ENCODE peak calls at places on chromosome 22, in five cellular contexts. One of them, this sample, is unnamed.

GRCh38 chr22:27585141-27585540 is 216.4 kb downstream of the MN1 start:
- DNase-seq in dorsolateral prefrontal cortex: no peak
- DNase-seq in spleen: peak
- DNase-seq in bronchial epithelial cell: peak
- DNase-seq in stomach: no peak
- DNase-seq in this sample: no peak

GRCh38 chr22:45334068-45334467 is 24.3 kb downstream of the FAM118A start:
- DNase-seq in dorsolateral prefrontal cortex: no peak
- DNase-seq in spleen: no peak
- DNase-seq in bronchial epithelial cell: peak
- DNase-seq in stomach: no peak
- DNase-seq in this sample: no peak

GRCh38 chr22:49724893-49725489 is 102.7 kb downstream of the BRD1 start:
- DNase-seq in dorsolateral prefrontal cortex: peak
- DNase-seq in spleen: peak
- DNase-seq in bronchial epithelial cell: no peak
- DNase-seq in stomach: peak
- DNase-seq in this sample: peak

GRCh38 chr22:27851974-27852713 is 50.6 kb upstream of the MN1 start:
- DNase-seq in dorsolateral prefrontal cortex: no peak
- DNase-seq in spleen: no peak
- DNase-seq in bronchial epithelial cell: peak
- DNase-seq in stomach: no peak
- DNase-seq in this sample: no peak

GRCh38 chr22:27443315-27443714 is 358.2 kb downstream of the MN1 start:
- DNase-seq in dorsolateral prefrontal cortex: no peak
- DNase-seq in spleen: no peak
- DNase-seq in bronchial epithelial cell: no peak
- DNase-seq in stomach: no peak
- DNase-seq in this sample: no peak

GRCh38 chr22:35174398-35174797 is 82.9 kb upstream of the HMGXB4 start:
- DNase-seq in dorsolateral prefrontal cortex: no peak
- DNase-seq in spleen: no peak
- DNase-seq in bronchial epithelial cell: no peak
- DNase-seq in stomach: no peak
- DNase-seq in this sample: no peak

GRCh38 chr22:37330200-37331033 is 48.1 kb downstream of the CYTH4 start:
- DNase-seq in dorsolateral prefrontal cortex: peak
- DNase-seq in spleen: no peak
- DNase-seq in bronchial epithelial cell: peak
- DNase-seq in stomach: peak
- DNase-seq in this sample: no peak

GRCh38 chr22:26481112-26481693 is 2.4 kb downstream of the HPS4 start:
- DNase-seq in dorsolateral prefrontal cortex: no peak
- DNase-seq in spleen: no peak
- DNase-seq in bronchial epithelial cell: peak
- DNase-seq in stomach: no peak
- DNase-seq in this sample: no peak

GRCh38 chr22:49291781-49292180 is 535.9 kb downstream of the BRD1 start:
- DNase-seq in dorsolateral prefrontal cortex: no peak
- DNase-seq in spleen: peak
- DNase-seq in bronchial epithelial cell: no peak
- DNase-seq in stomach: no peak
- DNase-seq in this sample: no peak

GRCh38 chr22:23539135-23539838 is 40.8 kb downstream of the IGLL1 start:
- DNase-seq in dorsolateral prefrontal cortex: peak
- DNase-seq in spleen: peak
- DNase-seq in bronchial epithelial cell: peak
- DNase-seq in stomach: peak
- DNase-seq in this sample: no peak

GRCh38 chr22:31905356-31905755 is 39.0 kb upstream of the YWHAH start:
- DNase-seq in dorsolateral prefrontal cortex: no peak
- DNase-seq in spleen: no peak
- DNase-seq in bronchial epithelial cell: no peak
- DNase-seq in stomach: no peak
- DNase-seq in this sample: no peak

GRCh38 chr22:49825944-49826602 is 1.6 kb downstream of the BRD1 start:
- DNase-seq in dorsolateral prefrontal cortex: no peak
- DNase-seq in spleen: peak
- DNase-seq in bronchial epithelial cell: peak
- DNase-seq in stomach: peak
- DNase-seq in this sample: no peak

GRCh38 chr22:50348058-50348457 is 4.9 kb downstream of the PPP6R2 start:
- DNase-seq in dorsolateral prefrontal cortex: no peak
- DNase-seq in spleen: peak
- DNase-seq in bronchial epithelial cell: no peak
- DNase-seq in stomach: no peak
- DNase-seq in this sample: no peak

GRCh38 chr22:22119003-22119402 is 125.6 kb upstream of the VPREB1 start:
- DNase-seq in dorsolateral prefrontal cortex: no peak
- DNase-seq in spleen: no peak
- DNase-seq in bronchial epithelial cell: no peak
- DNase-seq in stomach: no peak
- DNase-seq in this sample: no peak

GRCh38 chr22:29078036-29078868 is 5.4 kb downstream of the KREMEN1 start:
- DNase-seq in dorsolateral prefrontal cortex: no peak
- DNase-seq in spleen: no peak
- DNase-seq in bronchial epithelial cell: no peak
- DNase-seq in stomach: no peak
- DNase-seq in this sample: no peak

GRCh38 chr22:46066691-46067090 is 83.6 kb upstream of the PPARA start:
- DNase-seq in dorsolateral prefrontal cortex: peak
- DNase-seq in spleen: peak
- DNase-seq in bronchial epithelial cell: peak
- DNase-seq in stomach: peak
- DNase-seq in this sample: no peak

GRCh38 chr22:49673048-49673447 is 154.6 kb downstream of the BRD1 start:
- DNase-seq in dorsolateral prefrontal cortex: no peak
- DNase-seq in spleen: no peak
- DNase-seq in bronchial epithelial cell: no peak
- DNase-seq in stomach: no peak
- DNase-seq in this sample: peak

GRCh38 chr22:48301908-48302307 is 1525.8 kb downstream of the BRD1 start:
- DNase-seq in dorsolateral prefrontal cortex: no peak
- DNase-seq in spleen: no peak
- DNase-seq in bronchial epithelial cell: no peak
- DNase-seq in stomach: no peak
- DNase-seq in this sample: no peak

GRCh38 chr22:38467438-38467903 is 425 bp upstream of the KDELR3 start:
- DNase-seq in dorsolateral prefrontal cortex: no peak
- DNase-seq in spleen: peak
- DNase-seq in bronchial epithelial cell: no peak
- DNase-seq in stomach: no peak
- DNase-seq in this sample: no peak

GRCh38 chr22:17199131-17199731 is 20.0 kb downstream of the ADA2 start:
- DNase-seq in dorsolateral prefrontal cortex: no peak
- DNase-seq in spleen: no peak
- DNase-seq in bronchial epithelial cell: no peak
- DNase-seq in stomach: no peak
- DNase-seq in this sample: no peak

GRCh38 chr22:28976588-28976987 is 85.0 kb downstream of the C22orf31 start:
- DNase-seq in dorsolateral prefrontal cortex: no peak
- DNase-seq in spleen: no peak
- DNase-seq in bronchial epithelial cell: peak
- DNase-seq in stomach: no peak
- DNase-seq in this sample: no peak

GRCh38 chr22:19422440-19423301 is 8.9 kb downstream of the HIRA start:
- DNase-seq in dorsolateral prefrontal cortex: no peak
- DNase-seq in spleen: peak
- DNase-seq in bronchial epithelial cell: no peak
- DNase-seq in stomach: no peak
- DNase-seq in this sample: no peak

GRCh38 chr22:19419464-19420178 is 11.9 kb downstream of the HIRA start:
- DNase-seq in dorsolateral prefrontal cortex: no peak
- DNase-seq in spleen: no peak
- DNase-seq in bronchial epithelial cell: no peak
- DNase-seq in stomach: no peak
- DNase-seq in this sample: no peak

GRCh38 chr22:19419086-19419463 is 12.5 kb downstream of the HIRA start:
- DNase-seq in dorsolateral prefrontal cortex: no peak
- DNase-seq in spleen: peak
- DNase-seq in bronchial epithelial cell: no peak
- DNase-seq in stomach: no peak
- DNase-seq in this sample: no peak

GRCh38 chr22:19420321-19420720 is 11.2 kb downstream of the HIRA start:
- DNase-seq in dorsolateral prefrontal cortex: no peak
- DNase-seq in spleen: no peak
- DNase-seq in bronchial epithelial cell: no peak
- DNase-seq in stomach: no peak
- DNase-seq in this sample: no peak

GRCh38 chr22:19423906-19424500 is 7.5 kb downstream of the HIRA start:
- DNase-seq in dorsolateral prefrontal cortex: no peak
- DNase-seq in spleen: no peak
- DNase-seq in bronchial epithelial cell: no peak
- DNase-seq in stomach: no peak
- DNase-seq in this sample: no peak
- TF ChIP-seq CTCF in dorsolateral prefrontal cortex: no peak
- TF ChIP-seq CTCF in spleen: no peak
- TF ChIP-seq CTCF in bronchial epithelial cell: no peak
- TF ChIP-seq CTCF in stomach: no peak
- TF ChIP-seq CTCF in this sample: no peak

GRCh38 chr22:20117656-20118571 is 888 bp upstream of the TRMT2A start:
- DNase-seq in dorsolateral prefrontal cortex: no peak
- DNase-seq in spleen: peak
- DNase-seq in bronchial epithelial cell: peak
- DNase-seq in stomach: no peak
- DNase-seq in this sample: no peak

GRCh38 chr22:20116376-20116950 is 559 bp downstream of the RANBP1 start:
- DNase-seq in dorsolateral prefrontal cortex: no peak
- DNase-seq in spleen: peak
- DNase-seq in bronchial epithelial cell: no peak
- DNase-seq in stomach: no peak
- DNase-seq in this sample: no peak

GRCh38 chr22:20118572-20119020 is 1.6 kb upstream of the TRMT2A start:
- DNase-seq in dorsolateral prefrontal cortex: no peak
- DNase-seq in spleen: peak
- DNase-seq in bronchial epithelial cell: no peak
- DNase-seq in stomach: no peak
- DNase-seq in this sample: no peak

GRCh38 chr22:20115691-20116375 is at the start of gene RANBP1:
- DNase-seq in dorsolateral prefrontal cortex: no peak
- DNase-seq in spleen: peak
- DNase-seq in bronchial epithelial cell: no peak
- DNase-seq in stomach: no peak
- DNase-seq in this sample: no peak

DNA sequence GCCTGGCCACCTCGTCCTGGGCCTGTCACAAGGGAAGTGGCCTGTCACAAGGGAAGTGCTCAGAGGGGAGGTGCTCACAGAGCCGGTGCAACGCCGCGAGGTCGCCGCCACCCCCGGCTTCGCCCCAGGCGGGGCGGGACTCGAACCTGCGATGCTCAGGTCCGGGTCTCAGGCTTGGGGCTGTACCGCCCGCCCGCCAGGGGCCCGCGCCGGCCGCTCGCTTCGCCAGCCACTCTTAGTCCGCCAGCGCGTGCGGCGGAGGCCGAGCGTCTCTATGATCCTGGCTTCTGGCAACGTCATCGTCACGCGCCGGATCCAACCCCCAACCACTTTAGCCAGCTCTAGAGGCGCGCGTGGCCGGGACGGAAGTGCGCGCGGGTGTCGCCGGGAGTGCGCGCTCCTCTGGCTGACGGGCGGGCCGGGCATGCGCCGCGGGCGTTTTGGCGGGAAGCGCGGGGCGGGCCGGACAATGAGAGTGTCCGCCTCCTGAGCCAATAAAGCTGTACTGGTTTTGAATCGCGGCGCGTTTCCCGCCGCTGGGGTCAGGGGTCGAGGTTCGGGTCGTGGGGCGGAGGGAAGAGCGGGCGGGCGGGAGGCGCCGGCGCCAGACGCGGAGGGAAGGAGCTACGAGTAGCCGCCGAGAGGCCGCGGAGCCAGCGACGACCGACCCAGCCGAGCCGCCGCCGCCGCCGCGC is at the start of gene TRMT2A:
- DNase-seq in dorsolateral prefrontal cortex: peak
- DNase-seq in spleen: peak
- DNase-seq in bronchial epithelial cell: peak
- DNase-seq in stomach: peak
- DNase-seq in this sample: peak
- TF ChIP-seq CTCF in dorsolateral prefrontal cortex: peak
- TF ChIP-seq CTCF in spleen: no peak
- TF ChIP-seq CTCF in bronchial epithelial cell: peak
- TF ChIP-seq CTCF in stomach: no peak
- TF ChIP-seq CTCF in this sample: peak

DNA sequence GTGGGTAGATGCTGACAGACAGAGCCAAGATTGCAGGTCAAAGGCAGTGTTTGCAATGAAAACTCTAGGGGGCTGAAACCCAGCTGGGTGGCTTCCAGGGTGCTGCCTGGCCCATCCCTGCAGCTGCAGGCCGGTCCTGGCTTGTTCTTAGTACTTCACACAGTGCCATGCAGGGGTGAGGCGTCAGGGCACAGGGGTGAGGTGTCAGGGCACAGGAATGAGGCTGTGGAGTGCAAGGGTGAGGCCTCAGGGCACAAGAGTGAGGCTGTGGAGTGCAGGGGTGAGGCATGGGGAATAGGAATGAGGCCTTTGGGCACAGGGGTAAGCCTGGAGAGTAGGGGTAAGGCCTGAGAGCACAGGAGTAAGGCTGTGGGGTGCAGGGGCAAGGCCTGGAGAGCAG is 337.6 kb downstream of the TBC1D22A start:
- DNase-seq in dorsolateral prefrontal cortex: no peak
- DNase-seq in spleen: no peak
- DNase-seq in bronchial epithelial cell: no peak
- DNase-seq in stomach: no peak
- DNase-seq in this sample: peak
- TF ChIP-seq CTCF in dorsolateral prefrontal cortex: no peak
- TF ChIP-seq CTCF in spleen: no peak
- TF ChIP-seq CTCF in bronchial epithelial cell: no peak
- TF ChIP-seq CTCF in stomach: no peak
- TF ChIP-seq CTCF in this sample: no peak

DNA sequence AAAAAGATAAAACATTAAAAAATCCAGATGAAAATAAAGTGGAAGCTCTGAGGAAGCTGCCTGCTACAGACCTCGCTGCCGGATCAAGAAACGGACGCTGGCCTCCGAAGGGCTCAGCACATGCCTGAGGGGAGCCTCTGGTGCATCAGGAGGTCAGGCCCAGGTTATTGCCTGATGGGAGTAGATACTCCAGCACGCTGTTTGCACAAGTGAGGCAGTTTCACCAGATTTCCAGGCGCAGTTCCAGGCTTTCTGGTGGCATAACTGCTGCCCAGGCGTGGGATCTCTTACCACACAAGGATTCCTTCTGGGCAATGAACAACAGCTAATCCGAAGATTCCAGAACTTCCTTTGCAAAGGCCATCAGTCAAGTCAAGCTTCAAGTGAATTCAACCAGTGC is 154.2 kb downstream of the MPPED1 start:
- DNase-seq in dorsolateral prefrontal cortex: no peak
- DNase-seq in spleen: no peak
- DNase-seq in bronchial epithelial cell: no peak
- DNase-seq in stomach: no peak
- DNase-seq in this sample: no peak
- TF ChIP-seq CTCF in dorsolateral prefrontal cortex: no peak
- TF ChIP-seq CTCF in spleen: no peak
- TF ChIP-seq CTCF in bronchial epithelial cell: no peak
- TF ChIP-seq CTCF in stomach: no peak
- TF ChIP-seq CTCF in this sample: no peak

GRCh38 chr22:36175892-36176291 is 15.3 kb upstream of the APOL3 start:
- DNase-seq in dorsolateral prefrontal cortex: no peak
- DNase-seq in spleen: no peak
- DNase-seq in bronchial epithelial cell: no peak
- DNase-seq in stomach: no peak
- DNase-seq in this sample: no peak
- TF ChIP-seq CTCF in dorsolateral prefrontal cortex: no peak
- TF ChIP-seq CTCF in spleen: no peak
- TF ChIP-seq CTCF in bronchial epithelial cell: no peak
- TF ChIP-seq CTCF in stomach: no peak
- TF ChIP-seq CTCF in this sample: peak

This sample was measured in type B pancreatic cell.